ENCODE peak calls at places on chromosomes 5 and 9, in four cellular contexts. A is upper lobe of left lung, Y is endothelial cell of umbilical vein, M is transverse colon. L is an unnamed sample.

GRCh38 chr5:35369965-35370790 is 139.9 kb upstream of the PRLR start:
- DNase-seq in A (no peak), Y (no peak), M (no peak), L (no peak)

GRCh38 chr5:125484272-125485002 is 738.0 kb upstream of the ZNF608 start:
- DNase-seq in A (no peak), Y (peak), M (peak), L (no peak)

GRCh38 chr5:54881286-54882005 is 103.9 kb downstream of the ESM1 start:
- DNase-seq in A (no peak), Y (no peak), M (no peak), L (no peak)

GRCh38 chr5:176535101-176535654 is 2.0 kb downstream of the RNF44 start:
- DNase-seq in A (no peak), Y (peak), M (peak), L (peak)

GRCh38 chr5:82397741-82398320 is 119.7 kb upstream of the RPS23 start:
- DNase-seq in A (no peak), Y (no peak), M (no peak), L (no peak)

GRCh38 chr5:132098621-132099020 is 25.0 kb downstream of the CSF2 start:
- DNase-seq in A (no peak), Y (no peak), M (no peak), L (no peak)

GRCh38 chr9:127561491-127562270 is 50.4 kb upstream of the STXBP1 start:
- DNase-seq in A (peak), Y (peak), M (peak), L (no peak)

GRCh38 chr5:135718151-135718550 is 116.3 kb upstream of the SLC25A48 start:
- DNase-seq in A (no peak), Y (no peak), M (no peak), L (no peak)

GRCh38 chr5:158770506-158770905 is 329.2 kb downstream of the EBF1 start:
- DNase-seq in A (no peak), Y (no peak), M (no peak), L (no peak)

GRCh38 chr9:111427186-111427585 is 57.0 kb downstream of the ECPAS start:
- DNase-seq in A (no peak), Y (peak), M (no peak), L (no peak)

GRCh38 chr5:140363631-140364471 is 3.9 kb downstream of the SLC4A9 start:
- DNase-seq in A (no peak), Y (no peak), M (no peak), L (no peak)

GRCh38 chr9:86186696-86187095 is 72.8 kb downstream of the C9orf153 start:
- DNase-seq in A (no peak), Y (no peak), M (no peak), L (no peak)

GRCh38 chr9:19379283-19379682 is 753 bp downstream of the RPS6 start:
- DNase-seq in A (no peak), Y (no peak), M (no peak), L (no peak)

GRCh38 chr9:38362912-38363588 is 29.5 kb upstream of the ALDH1B1 start:
- DNase-seq in A (no peak), Y (peak), M (peak), L (no peak)

GRCh38 chr5:173581408-173582197 is 34.8 kb downstream of the BOD1 start:
- DNase-seq in A (no peak), Y (peak), M (peak), L (peak)

GRCh38 chr9:6715755-6716643 is 41.8 kb upstream of the KDM4C start:
- DNase-seq in A (peak), Y (no peak), M (peak), L (peak)

GRCh38 chr5:96629774-96630173 is 32.4 kb upstream of the CAST start:
- DNase-seq in A (no peak), Y (peak), M (no peak), L (no peak)

GRCh38 chr9:76292246-76292645 is 102.0 kb downstream of the RFK start:
- DNase-seq in A (no peak), Y (no peak), M (no peak), L (no peak)

GRCh38 chr5:93607367-93608258 is 24.6 kb downstream of the NR2F1 start:
- DNase-seq in A (no peak), Y (peak), M (no peak), L (no peak)

GRCh38 chr9:126293522-126293889 is 33.1 kb upstream of the MVB12B start:
- DNase-seq in A (peak), Y (no peak), M (no peak), L (no peak)

GRCh38 chr5:60843693-60844428 is at the start of gene ELOVL7:
- DNase-seq in A (peak), Y (peak), M (peak), L (peak)

GRCh38 chr9:70110194-70111041 is 66.8 kb downstream of the MAMDC2 start:
- DNase-seq in A (no peak), Y (peak), M (no peak), L (no peak)

GRCh38 chr5:146745937-146746577 is 132.5 kb downstream of the PPP2R2B start:
- DNase-seq in A (no peak), Y (no peak), M (no peak), L (no peak)

GRCh38 chr5:175654346-175654745 is 3.5 kb upstream of the HRH2 start:
- DNase-seq in A (no peak), Y (no peak), M (no peak), L (no peak)

GRCh38 chr5:151251001-151251551 is 1.9 kb upstream of the GM2A start:
- DNase-seq in A (no peak), Y (no peak), M (peak), L (no peak)

GRCh38 chr9:115668506-115668905 is 485.1 kb upstream of the PAPPA start:
- DNase-seq in A (no peak), Y (no peak), M (no peak), L (no peak)

GRCh38 chr9:4435197-4435596 is 55.1 kb upstream of the SLC1A1 start:
- DNase-seq in A (no peak), Y (no peak), M (no peak), L (no peak)

GRCh38 chr5:35859101-35859661 is 2.5 kb downstream of the IL7R start:
- DNase-seq in A (no peak), Y (peak), M (no peak), L (no peak)

GRCh38 chr9:117458066-117458465 is 43.2 kb upstream of the ASTN2 start:
- DNase-seq in A (no peak), Y (no peak), M (no peak), L (no peak)

GRCh38 chr9:119802115-119802514 is 432.9 kb upstream of the BRINP1 start:
- DNase-seq in A (no peak), Y (no peak), M (no peak), L (no peak)
- TF ChIP-seq POLR2AphosphoS5 in A (no peak), Y (no peak), M (no peak), L (no peak)

GRCh38 chr5:111512026-111512405 is 319 bp downstream of the STARD4 start:
- DNase-seq in A (no peak), Y (no peak), M (no peak), L (no peak)

GRCh38 chr5:111514087-111514486 is 1.8 kb upstream of the STARD4 start:
- DNase-seq in A (no peak), Y (no peak), M (no peak), L (no peak)

GRCh38 chr5:111511174-111512025 is 935 bp downstream of the STARD4 start:
- DNase-seq in A (no peak), Y (peak), M (no peak), L (no peak)

GRCh38 chr5:111513175-111513520 is 813 bp upstream of the STARD4 start:
- DNase-seq in A (no peak), Y (no peak), M (no peak), L (no peak)

DNA sequence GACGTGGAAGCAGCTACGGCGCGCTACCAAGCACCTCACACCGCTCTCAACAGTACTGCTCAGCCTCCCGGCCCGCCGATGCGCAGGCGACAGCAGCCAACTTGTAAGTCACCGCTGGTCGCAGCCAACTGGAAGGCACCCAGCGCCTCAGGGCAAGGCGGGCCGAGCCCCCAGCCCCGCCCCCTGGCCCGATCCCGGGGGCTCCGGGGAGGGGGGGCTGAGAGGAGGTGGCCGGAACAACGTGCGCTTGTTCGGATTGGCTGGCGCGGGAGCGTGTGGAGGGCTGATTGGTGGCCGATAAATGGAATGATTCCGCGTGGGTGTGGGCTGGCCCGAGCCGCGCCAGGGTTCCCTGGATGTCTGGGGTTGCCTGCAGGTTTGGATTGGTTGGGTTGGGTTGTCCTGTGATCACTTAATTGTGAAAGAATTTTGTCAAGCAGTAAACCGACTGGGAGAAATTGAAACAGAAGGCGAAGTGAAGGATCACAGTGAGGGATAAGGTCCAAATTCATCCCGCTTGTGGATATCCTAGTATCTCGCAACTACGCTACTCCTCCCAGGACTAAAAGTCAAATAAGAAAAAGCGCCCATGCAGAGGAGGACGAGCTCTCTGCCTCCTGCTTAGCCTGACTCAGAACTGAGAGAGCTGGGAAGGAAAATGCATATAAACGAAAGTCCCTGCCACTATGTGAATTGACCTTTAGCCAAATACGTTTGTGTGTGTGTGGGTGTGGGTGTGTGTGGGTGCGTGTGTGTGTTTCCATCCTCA is at the start of gene STARD4:
- DNase-seq in A (peak), Y (peak), M (peak), L (peak)
- TF ChIP-seq POLR2A in A (peak), Y (peak), M (peak), L (peak)

DNA sequence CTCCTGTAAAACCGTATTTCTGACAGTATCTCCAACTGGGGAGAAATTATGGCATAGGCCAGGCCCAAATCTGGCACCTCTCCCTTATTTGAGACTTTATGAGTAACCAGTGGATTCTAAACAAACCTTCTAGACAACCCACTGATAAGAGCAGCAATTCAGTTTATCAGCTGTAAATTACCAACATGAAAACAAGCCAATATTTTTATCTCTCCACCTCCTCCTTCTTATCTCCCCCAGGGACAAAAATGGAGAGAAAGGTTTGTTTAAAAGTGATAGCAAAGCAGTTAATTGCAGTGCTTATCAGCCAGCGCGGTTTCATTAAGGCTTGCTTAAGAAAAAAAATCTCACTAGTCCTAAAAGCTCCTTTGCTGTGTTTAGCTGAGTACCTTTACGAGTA is 53.8 kb downstream of the KCNV2 start:
- DNase-seq in A (no peak), Y (no peak), M (no peak), L (no peak)
- TF ChIP-seq POLR2AphosphoS5 in A (no peak), Y (no peak), M (no peak), L (no peak)

DNA sequence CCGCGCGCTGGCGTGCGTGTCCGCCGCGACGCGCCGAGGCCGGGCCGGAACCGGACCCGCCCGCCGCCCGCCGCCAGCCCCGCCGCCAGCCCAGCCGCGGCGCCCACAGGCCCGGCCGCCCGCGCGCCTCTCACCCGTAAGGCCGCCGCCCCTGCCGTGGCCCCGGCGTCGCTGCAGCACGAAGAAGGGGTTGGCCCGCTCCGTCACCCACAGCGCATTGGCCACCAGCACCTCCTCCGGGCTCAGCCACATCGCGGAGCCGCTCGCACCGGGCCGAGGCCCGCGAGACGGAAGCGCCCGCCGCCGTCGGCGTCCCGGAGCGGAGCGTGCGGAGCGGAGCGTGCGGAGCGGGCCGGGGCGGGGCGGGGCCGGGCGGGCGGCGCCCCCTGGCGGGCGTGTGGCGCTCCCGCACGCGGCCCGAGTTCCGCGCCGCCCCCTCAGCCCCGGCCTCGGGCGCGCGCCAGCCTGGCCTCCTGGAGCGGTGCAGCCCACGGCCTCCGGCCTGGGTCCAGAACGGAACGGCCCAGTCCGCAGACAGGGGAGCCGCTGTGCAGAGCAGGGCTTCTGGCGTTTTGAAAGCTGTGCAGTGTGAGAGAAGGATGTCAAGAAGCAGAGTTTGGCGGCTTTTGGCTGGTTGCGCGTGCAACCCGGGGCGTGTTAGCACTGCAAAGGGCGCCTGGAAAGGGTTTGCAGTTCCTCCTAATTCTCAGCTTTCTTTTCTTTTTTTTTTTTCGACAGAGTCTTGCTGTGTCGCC is at the start of gene TBC1D9B:
- DNase-seq in A (peak), Y (peak), M (peak), L (peak)
- TF ChIP-seq POLR2A in A (peak), Y (peak), M (no peak), L (peak)

GRCh38 chr5:65640240-65640639 is 15.4 kb downstream of the SHLD3 start:
- DNase-seq in A (no peak), Y (no peak), M (no peak), L (no peak)
- TF ChIP-seq POLR2AphosphoS5 in A (no peak), Y (no peak), M (no peak), L (no peak)

GRCh38 chr5:154751854-154752253 is 3.3 kb upstream of the LARP1 start:
- DNase-seq in A (no peak), Y (no peak), M (no peak), L (no peak)

GRCh38 chr5:154754460-154755360 is 467 bp upstream of the LARP1 start:
- DNase-seq in A (peak), Y (peak), M (peak), L (peak)

GRCh38 chr5:154755361-154756202 is at the start of gene LARP1:
- DNase-seq in A (peak), Y (peak), M (peak), L (no peak)

GRCh38 chr5:154756203-154756870 is 1.2 kb downstream of the LARP1 start:
- DNase-seq in A (peak), Y (peak), M (peak), L (no peak)

DNA sequence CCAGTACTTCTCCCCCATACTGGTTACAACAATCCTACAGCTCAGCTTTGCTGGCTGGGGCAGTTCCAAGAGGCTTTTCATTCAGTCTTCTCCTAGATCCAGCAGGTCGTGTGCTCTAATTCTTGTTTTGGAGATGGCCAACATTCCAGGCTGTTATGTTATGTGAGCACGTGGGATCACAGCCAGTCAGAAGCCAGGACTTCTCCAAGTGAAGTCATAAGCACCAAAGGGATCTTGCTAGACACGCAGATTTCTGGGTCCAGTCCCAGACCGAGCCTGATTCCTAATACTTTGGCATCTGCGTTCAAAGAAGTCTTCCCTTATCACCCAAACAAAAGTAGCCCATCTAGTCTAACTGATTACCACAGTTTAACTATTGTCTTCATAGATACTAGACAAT is 1.4 kb upstream of the LARP1 start:
- DNase-seq in A (no peak), Y (peak), M (peak), L (no peak)
- TF ChIP-seq POLR2A in A (peak), Y (no peak), M (no peak), L (no peak)

GRCh38 chr5:83474986-83475385 is 3.4 kb downstream of the VCAN start:
- DNase-seq in A (no peak), Y (no peak), M (no peak), L (no peak)

GRCh38 chr5:83472508-83473343 is 1.2 kb downstream of the VCAN start:
- DNase-seq in A (peak), Y (no peak), M (peak), L (peak)

GRCh38 chr5:83475540-83476469 is 4.3 kb downstream of the VCAN start:
- DNase-seq in A (no peak), Y (no peak), M (no peak), L (no peak)

GRCh38 chr5:83473344-83474169 is 2.0 kb downstream of the VCAN start:
- DNase-seq in A (peak), Y (peak), M (peak), L (peak)

DNA sequence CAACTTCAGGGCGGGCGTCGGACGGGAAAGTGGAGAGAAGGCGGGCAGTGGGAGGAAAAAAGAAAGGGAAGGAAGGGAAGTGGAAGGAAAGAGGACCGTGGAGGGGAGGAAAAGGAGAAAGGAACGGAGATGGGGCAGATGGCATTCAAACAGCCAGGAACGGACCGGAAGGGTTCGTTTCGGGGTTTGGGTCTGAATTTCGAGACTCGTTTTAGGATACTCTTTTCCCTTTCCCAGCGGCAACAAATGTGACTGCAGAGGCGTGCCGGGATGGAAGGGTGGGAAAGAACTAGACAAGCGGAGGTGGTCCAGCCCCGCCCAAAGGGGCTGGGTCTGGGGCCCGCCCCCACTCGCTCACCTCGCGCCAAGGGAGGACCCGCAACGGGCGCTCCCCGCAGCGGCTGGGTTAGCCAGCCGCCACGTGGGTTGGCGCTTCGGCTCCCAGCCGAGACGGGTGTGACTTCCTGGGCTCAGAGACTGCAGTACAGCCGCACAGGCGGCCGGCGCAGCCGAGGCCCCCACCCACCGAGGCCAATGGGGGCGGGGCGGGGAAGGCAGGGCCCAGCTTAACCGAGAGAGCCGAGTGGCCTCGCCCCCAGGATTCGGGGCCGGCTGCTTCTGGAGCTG is 2.7 kb downstream of the VCAN start:
- DNase-seq in A (peak), Y (no peak), M (peak), L (peak)
- TF ChIP-seq POLR2AphosphoS5 in A (peak), Y (no peak), M (peak), L (no peak)

L was measured in GM12892.